ENCODE peak calls at places on chromosome 5, in seven cellular contexts. W is lower leg skin, H is nephron progenitor cell, U is mesothelial cell of epicardium, T is endodermal cell, A is Caco-2, X is psoas muscle. O is an unnamed sample.

GRCh38 chr5:31936699-31937098 is 237.4 kb downstream of the GOLPH3 start:
- DNase-seq in W (no peak), H (no peak), U (no peak), T (no peak), A (no peak), X (no peak), O (no peak)

GRCh38 chr5:170306381-170306790 is 8.8 kb upstream of the LCP2 start:
- DNase-seq in W (no peak), H (no peak), U (no peak), T (no peak), A (no peak), X (peak), O (no peak)

GRCh38 chr5:107719207-107719606 is 48.5 kb upstream of the EFNA5 start:
- DNase-seq in W (no peak), H (no peak), U (no peak), T (no peak), A (no peak), X (no peak), O (no peak)

GRCh38 chr5:54385994-54386393 is 69.5 kb upstream of the HSPB3 start:
- DNase-seq in W (no peak), H (no peak), U (no peak), T (no peak), A (no peak), X (no peak), O (no peak)

GRCh38 chr5:110032386-110032785 is 342.7 kb downstream of the MAN2A1 start:
- DNase-seq in W (no peak), H (no peak), U (no peak), T (no peak), A (no peak), X (no peak), O (no peak)

GRCh38 chr5:145499483-145499882 is 335.7 kb downstream of the PRELID2 start:
- DNase-seq in W (no peak), H (no peak), U (no peak), T (no peak), A (no peak), X (no peak), O (no peak)

GRCh38 chr5:147751-148150 is 43.5 kb upstream of the LRRC14B start:
- DNase-seq in W (no peak), H (no peak), U (no peak), T (no peak), A (no peak), X (no peak), O (no peak)

GRCh38 chr5:133825631-133826289 is 142.7 kb downstream of the C5orf15 start:
- DNase-seq in W (no peak), H (no peak), U (no peak), T (no peak), A (no peak), X (peak), O (no peak)

GRCh38 chr5:146553446-146553845 is 37.5 kb upstream of the GPR151 start:
- DNase-seq in W (no peak), H (no peak), U (no peak), T (no peak), A (no peak), X (no peak), O (no peak)

DNA sequence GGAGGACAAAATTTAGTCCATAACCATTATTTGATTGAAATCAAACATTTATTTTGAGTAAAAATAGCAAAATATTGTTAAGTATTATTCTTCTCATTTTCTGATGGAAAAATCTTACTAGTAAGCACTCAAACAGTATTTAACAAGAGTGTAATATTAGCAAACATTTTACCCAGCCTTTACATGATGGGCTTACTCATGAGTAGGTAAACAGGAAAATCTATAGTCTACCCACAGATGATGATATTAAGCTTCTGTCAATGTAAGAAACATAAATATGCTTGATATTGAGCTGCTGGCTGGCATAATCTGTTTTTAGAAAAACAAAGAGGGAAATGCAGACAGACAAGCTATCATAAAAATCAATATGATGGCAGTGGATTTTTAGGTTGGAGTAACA is 418.5 kb upstream of the COX7C start:
- DNase-seq in W (no peak), H (no peak), U (no peak), T (no peak), A (no peak), X (no peak), O (no peak)
- TF ChIP-seq CTCF in W (no peak), H (no peak), U (no peak), T (no peak), A (no peak), X (no peak), O (no peak)

GRCh38 chr5:78631931-78632330 is 16.6 kb downstream of the LHFPL2 start:
- DNase-seq in W (no peak), H (no peak), U (no peak), T (peak), A (no peak), X (no peak), O (no peak)

GRCh38 chr5:78636682-78637081 is 11.9 kb downstream of the LHFPL2 start:
- DNase-seq in W (no peak), H (no peak), U (no peak), T (no peak), A (no peak), X (no peak), O (no peak)

GRCh38 chr5:78633710-78634109 is 14.9 kb downstream of the LHFPL2 start:
- DNase-seq in W (no peak), H (no peak), U (no peak), T (no peak), A (no peak), X (no peak), O (no peak)

GRCh38 chr5:78632467-78632866 is 16.1 kb downstream of the LHFPL2 start:
- DNase-seq in W (no peak), H (no peak), U (no peak), T (no peak), A (no peak), X (no peak), O (no peak)

DNA sequence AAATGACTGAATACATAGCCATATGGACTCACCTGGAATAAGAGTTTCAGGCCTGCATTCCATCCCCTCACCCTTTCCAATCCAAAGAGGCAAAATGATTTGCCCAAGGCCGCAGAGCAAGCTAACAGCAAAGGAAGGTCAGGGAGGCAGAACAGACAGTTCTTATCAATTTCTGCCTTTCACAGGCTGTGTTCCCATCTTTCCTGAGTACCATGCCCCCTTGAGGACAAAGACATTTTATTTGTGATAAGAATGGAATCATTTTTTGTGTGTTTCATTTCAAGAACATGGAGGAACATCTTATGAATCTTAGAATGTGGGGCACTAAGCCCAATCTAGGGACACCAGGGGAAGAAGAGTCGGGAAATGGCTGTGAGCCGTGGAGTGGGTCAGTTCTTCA is 13.9 kb downstream of the LHFPL2 start:
- DNase-seq in W (no peak), H (no peak), U (no peak), T (no peak), A (no peak), X (no peak), O (no peak)
- TF ChIP-seq CTCF in W (no peak), H (no peak), U (no peak), T (peak), A (peak), X (no peak), O (peak)

GRCh38 chr5:122471031-122471751 is 159.2 kb downstream of the SNCAIP start:
- DNase-seq in W (no peak), H (no peak), U (no peak), T (peak), A (no peak), X (no peak), O (no peak)

GRCh38 chr5:122469520-122469919 is 157.5 kb downstream of the SNCAIP start:
- DNase-seq in W (no peak), H (no peak), U (no peak), T (no peak), A (no peak), X (no peak), O (no peak)

GRCh38 chr5:122470365-122470764 is 158.3 kb downstream of the SNCAIP start:
- DNase-seq in W (no peak), H (no peak), U (no peak), T (no peak), A (no peak), X (no peak), O (no peak)

GRCh38 chr5:122465994-122466393 is 154.0 kb downstream of the SNCAIP start:
- DNase-seq in W (no peak), H (no peak), U (no peak), T (no peak), A (no peak), X (no peak), O (no peak)

GRCh38 chr5:122468351-122469111 is 156.5 kb downstream of the SNCAIP start:
- DNase-seq in W (no peak), H (no peak), U (no peak), T (no peak), A (no peak), X (no peak), O (no peak)
- TF ChIP-seq CTCF in W (no peak), H (no peak), U (no peak), T (peak), A (peak), X (no peak), O (peak)

DNA sequence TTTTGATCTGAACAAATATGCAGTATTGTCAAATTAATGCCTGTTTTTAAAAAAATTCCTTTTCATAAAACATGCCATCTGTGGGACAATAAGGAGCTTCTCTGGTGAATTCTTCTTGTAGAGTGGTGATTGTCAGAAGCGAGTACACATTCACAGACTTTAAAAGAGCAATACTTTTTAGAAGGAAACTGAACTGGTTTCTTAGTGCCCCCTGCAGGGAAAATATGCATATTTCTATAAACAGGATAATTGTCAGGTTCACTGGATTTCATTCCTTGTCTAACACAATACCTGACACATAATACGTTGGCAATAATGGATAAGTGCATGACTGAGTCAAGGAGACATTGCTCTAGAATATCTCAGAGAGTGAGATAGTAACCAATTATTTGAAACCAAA is 133.7 kb downstream of the KIF4B start:
- DNase-seq in W (no peak), H (no peak), U (no peak), T (no peak), A (no peak), X (no peak), O (no peak)
- TF ChIP-seq CTCF in W (no peak), H (no peak), U (peak), T (no peak), A (peak), X (no peak), O (peak)